ENCODE peak calls at places on chromosome 17, in seven cellular contexts. One of them, this sample, is unnamed.

GRCh38 chr17:17940451-17940911 is 31.7 kb downstream of the TOM1L2 start:
- DNase-seq in K562: no peak
- DNase-seq in stimulated activated CD8-positive, alpha-beta memory T cell treated with anti-CD3 and anti-CD28 coated beads, Interleukin-12 subunit alpha, Interleukin-12 subunit beta, amount 100 ng/mL, for 4 hours: no peak
- DNase-seq in pancreas: no peak
- DNase-seq in skeletal muscle cell: no peak
- DNase-seq in psoas muscle: no peak
- DNase-seq in T-helper 1 cell: no peak
- DNase-seq in this sample: no peak

GRCh38 chr17:9470171-9470570 is 105.4 kb downstream of the STX8 start:
- DNase-seq in skeletal muscle cell: no peak
- DNase-seq in psoas muscle: no peak
- DNase-seq in stimulated activated CD8-positive, alpha-beta memory T cell treated with anti-CD3 and anti-CD28 coated beads, Interleukin-12 subunit alpha, Interleukin-12 subunit beta, amount 100 ng/mL, for 4 hours: no peak
- DNase-seq in pancreas: no peak
- DNase-seq in K562: no peak
- DNase-seq in T-helper 1 cell: no peak
- DNase-seq in this sample: peak

GRCh38 chr17:78315355-78316114 is 44.3 kb downstream of the SOCS3 start:
- DNase-seq in skeletal muscle cell: peak
- DNase-seq in psoas muscle: peak
- DNase-seq in K562: peak
- DNase-seq in stimulated activated CD8-positive, alpha-beta memory T cell treated with anti-CD3 and anti-CD28 coated beads, Interleukin-12 subunit alpha, Interleukin-12 subunit beta, amount 100 ng/mL, for 4 hours: peak
- DNase-seq in pancreas: peak
- DNase-seq in T-helper 1 cell: no peak
- DNase-seq in this sample: no peak

GRCh38 chr17:45757431-45758218 is 26.5 kb upstream of the CRHR1 start:
- DNase-seq in T-helper 1 cell: no peak
- DNase-seq in skeletal muscle cell: no peak
- DNase-seq in psoas muscle: no peak
- DNase-seq in K562: no peak
- DNase-seq in pancreas: no peak
- DNase-seq in stimulated activated CD8-positive, alpha-beta memory T cell treated with anti-CD3 and anti-CD28 coated beads, Interleukin-12 subunit alpha, Interleukin-12 subunit beta, amount 100 ng/mL, for 4 hours: no peak
- DNase-seq in this sample: no peak

GRCh38 chr17:74757931-74758845 is 9.8 kb downstream of the NHERF1 start:
- DNase-seq in skeletal muscle cell: no peak
- DNase-seq in stimulated activated CD8-positive, alpha-beta memory T cell treated with anti-CD3 and anti-CD28 coated beads, Interleukin-12 subunit alpha, Interleukin-12 subunit beta, amount 100 ng/mL, for 4 hours: no peak
- DNase-seq in T-helper 1 cell: no peak
- DNase-seq in psoas muscle: no peak
- DNase-seq in K562: no peak
- DNase-seq in pancreas: no peak
- DNase-seq in this sample: no peak

GRCh38 chr17:48642059-48642842 is 16.1 kb upstream of the HOXB9 start:
- DNase-seq in psoas muscle: no peak
- DNase-seq in T-helper 1 cell: no peak
- DNase-seq in K562: no peak
- DNase-seq in pancreas: no peak
- DNase-seq in skeletal muscle cell: no peak
- DNase-seq in stimulated activated CD8-positive, alpha-beta memory T cell treated with anti-CD3 and anti-CD28 coated beads, Interleukin-12 subunit alpha, Interleukin-12 subunit beta, amount 100 ng/mL, for 4 hours: no peak
- DNase-seq in this sample: no peak

GRCh38 chr17:75672011-75672410 is 4.9 kb downstream of the SAP30BP start:
- DNase-seq in psoas muscle: no peak
- DNase-seq in pancreas: no peak
- DNase-seq in stimulated activated CD8-positive, alpha-beta memory T cell treated with anti-CD3 and anti-CD28 coated beads, Interleukin-12 subunit alpha, Interleukin-12 subunit beta, amount 100 ng/mL, for 4 hours: no peak
- DNase-seq in T-helper 1 cell: no peak
- DNase-seq in K562: no peak
- DNase-seq in skeletal muscle cell: no peak
- DNase-seq in this sample: no peak

GRCh38 chr17:75516255-75516618 is at the start of gene TSEN54:
- DNase-seq in skeletal muscle cell: peak
- DNase-seq in stimulated activated CD8-positive, alpha-beta memory T cell treated with anti-CD3 and anti-CD28 coated beads, Interleukin-12 subunit alpha, Interleukin-12 subunit beta, amount 100 ng/mL, for 4 hours: peak
- DNase-seq in T-helper 1 cell: peak
- DNase-seq in psoas muscle: peak
- DNase-seq in pancreas: peak
- DNase-seq in K562: peak
- DNase-seq in this sample: peak

GRCh38 chr17:57455063-57455914 is 199.0 kb downstream of the MSI2 start:
- DNase-seq in K562: no peak
- DNase-seq in skeletal muscle cell: no peak
- DNase-seq in pancreas: no peak
- DNase-seq in psoas muscle: no peak
- DNase-seq in T-helper 1 cell: no peak
- DNase-seq in stimulated activated CD8-positive, alpha-beta memory T cell treated with anti-CD3 and anti-CD28 coated beads, Interleukin-12 subunit alpha, Interleukin-12 subunit beta, amount 100 ng/mL, for 4 hours: peak
- DNase-seq in this sample: peak

GRCh38 chr17:63132509-63132911 is 166.5 kb downstream of the TANC2 start:
- DNase-seq in K562: no peak
- DNase-seq in T-helper 1 cell: no peak
- DNase-seq in skeletal muscle cell: no peak
- DNase-seq in pancreas: no peak
- DNase-seq in stimulated activated CD8-positive, alpha-beta memory T cell treated with anti-CD3 and anti-CD28 coated beads, Interleukin-12 subunit alpha, Interleukin-12 subunit beta, amount 100 ng/mL, for 4 hours: no peak
- DNase-seq in psoas muscle: no peak
- DNase-seq in this sample: no peak

GRCh38 chr17:6078370-6078950 is 8.3 kb downstream of the WSCD1 start:
- DNase-seq in T-helper 1 cell: no peak
- DNase-seq in K562: no peak
- DNase-seq in pancreas: no peak
- DNase-seq in psoas muscle: peak
- DNase-seq in stimulated activated CD8-positive, alpha-beta memory T cell treated with anti-CD3 and anti-CD28 coated beads, Interleukin-12 subunit alpha, Interleukin-12 subunit beta, amount 100 ng/mL, for 4 hours: no peak
- DNase-seq in skeletal muscle cell: no peak
- DNase-seq in this sample: no peak

GRCh38 chr17:62827722-62828498 is 19.8 kb upstream of the MARCHF10 start:
- DNase-seq in K562: no peak
- DNase-seq in pancreas: no peak
- DNase-seq in stimulated activated CD8-positive, alpha-beta memory T cell treated with anti-CD3 and anti-CD28 coated beads, Interleukin-12 subunit alpha, Interleukin-12 subunit beta, amount 100 ng/mL, for 4 hours: no peak
- DNase-seq in T-helper 1 cell: no peak
- DNase-seq in skeletal muscle cell: no peak
- DNase-seq in psoas muscle: no peak
- DNase-seq in this sample: no peak

GRCh38 chr17:55783684-55784245 is 32.9 kb downstream of the PCTP start:
- DNase-seq in T-helper 1 cell: no peak
- DNase-seq in stimulated activated CD8-positive, alpha-beta memory T cell treated with anti-CD3 and anti-CD28 coated beads, Interleukin-12 subunit alpha, Interleukin-12 subunit beta, amount 100 ng/mL, for 4 hours: no peak
- DNase-seq in psoas muscle: peak
- DNase-seq in K562: no peak
- DNase-seq in skeletal muscle cell: peak
- DNase-seq in pancreas: no peak
- DNase-seq in this sample: no peak

GRCh38 chr17:55266051-55266957 is 1.5 kb downstream of the HLF start:
- DNase-seq in K562: no peak
- DNase-seq in skeletal muscle cell: no peak
- DNase-seq in psoas muscle: no peak
- DNase-seq in pancreas: no peak
- DNase-seq in T-helper 1 cell: no peak
- DNase-seq in stimulated activated CD8-positive, alpha-beta memory T cell treated with anti-CD3 and anti-CD28 coated beads, Interleukin-12 subunit alpha, Interleukin-12 subunit beta, amount 100 ng/mL, for 4 hours: no peak
- DNase-seq in this sample: no peak

GRCh38 chr17:4509402-4509801 is 10.7 kb downstream of the SPNS2 start:
- DNase-seq in psoas muscle: no peak
- DNase-seq in stimulated activated CD8-positive, alpha-beta memory T cell treated with anti-CD3 and anti-CD28 coated beads, Interleukin-12 subunit alpha, Interleukin-12 subunit beta, amount 100 ng/mL, for 4 hours: no peak
- DNase-seq in pancreas: no peak
- DNase-seq in skeletal muscle cell: no peak
- DNase-seq in T-helper 1 cell: no peak
- DNase-seq in K562: peak
- DNase-seq in this sample: peak

This sample was measured in effector memory CD8-positive, alpha-beta T cell.